ENCODE peak calls at places on chromosomes 6 and 20, in six cellular contexts. V is mesendoderm; F is heart right ventricle; A is naive thymus-derived CD4-positive, alpha-beta T cell; I is heart left ventricle; G is brain microvascular endothelial cell. U is an unnamed sample.
A peak's percentile ranks its signal among the peaks of the same experiment; 100 is the strongest.

GRCh38 chr6:112899541-112899940 is 552.4 kb downstream of the RFPL4B start:
- DNase-seq in G (peak; percentile 57), A (no peak), I (no peak), V (peak; percentile 85), F (no peak), U (no peak)

GRCh38 chr6:47454713-47455396 is 22.7 kb upstream of the CD2AP start:
- DNase-seq in F (no peak), A (no peak), G (no peak), V (no peak), I (no peak), U (no peak)

GRCh38 chr20:15047100-15047499 is 709.7 kb upstream of the FLRT3 start:
- DNase-seq in A (no peak), V (no peak), I (no peak), F (no peak), G (no peak), U (no peak)

GRCh38 chr6:140174509-140174908 is 800.1 kb upstream of the CITED2 start:
- DNase-seq in A (no peak), G (peak; percentile 83), I (no peak), F (no peak), V (no peak), U (no peak)

GRCh38 chr6:128069180-128069579 is 168.3 kb upstream of the THEMIS start:
- DNase-seq in F (no peak), I (no peak), G (peak; percentile 78), A (no peak), V (no peak), U (no peak)

GRCh38 chr6:15340775-15341174 is 94.9 kb downstream of the JARID2 start:
- DNase-seq in G (no peak), A (peak; percentile 24), I (no peak), V (no peak), F (no peak), U (no peak)

GRCh38 chr6:74715362-74716068 is 490.3 kb downstream of the COL12A1 start:
- DNase-seq in G (no peak), V (no peak), I (no peak), A (no peak), F (no peak), U (no peak)

GRCh38 chr20:56257604-56258003 is 9.1 kb downstream of the MC3R start:
- DNase-seq in A (no peak), F (no peak), G (no peak), V (no peak), I (no peak), U (no peak)